ENCODE peak calls at places on chromosomes 4 and X, in four cellular contexts. D, E, G and B are unnamed samples.

GRCh38 chr4:24511371-24512063 is 72.8 kb downstream of the DHX15 start:
- DNase-seq in D (no peak), E (peak; percentile 65), G (no peak), B (no peak)

GRCh38 chr4:142818009-142818408 is 28.1 kb downstream of the INPP4B start:
- DNase-seq in E (no peak), D (no peak), G (no peak), B (no peak)

GRCh38 chrX:15224747-15225146 is 45.1 kb downstream of the ASB9 start:
- DNase-seq in E (no peak), G (no peak), D (no peak), B (no peak)

GRCh38 chr4:7134737-7135388 is 57.5 kb upstream of the SORCS2 start:
- DNase-seq in E (no peak), G (no peak), D (no peak), B (no peak)

GRCh38 chr4:37722000-37722638 is 35.9 kb upstream of the RELL1 start:
- DNase-seq in D (no peak), E (no peak), G (no peak), B (no peak)

GRCh38 chrX:15672886-15673285 is 8.3 kb upstream of the CLTRN start:
- DNase-seq in G (no peak), E (no peak), D (no peak), B (no peak)

GRCh38 chr4:25280210-25280609 is 32.4 kb upstream of the ZCCHC4 start:
- DNase-seq in G (no peak), D (no peak), E (no peak), B (no peak)

GRCh38 chrX:72460715-72461114 is 111.9 kb downstream of the HDAC8 start:
- DNase-seq in G (no peak), D (no peak), E (no peak), B (no peak)

GRCh38 chr4:3872834-3873313 is 106.7 kb downstream of the ADRA2C start:
- DNase-seq in D (no peak), G (no peak), E (peak; percentile 70), B (no peak)

GRCh38 chr4:44928062-44928380 is 201.7 kb upstream of the GNPDA2 start:
- DNase-seq in E (no peak), D (no peak), G (no peak), B (no peak)

GRCh38 chr4:38621004-38621684 is 42.9 kb upstream of the KLF3 start:
- DNase-seq in G (no peak), D (peak; percentile 87), E (no peak), B (no peak)

GRCh38 chr4:77618383-77619241 is 13.0 kb downstream of the CXCL13 start:
- DNase-seq in D (peak; percentile 64), G (peak; percentile 47), E (peak; percentile 93), B (peak; percentile 71)

GRCh38 chr4:16516796-16517413 is 290.6 kb upstream of the TAPT1 start:
- DNase-seq in E (peak; percentile 51), G (no peak), D (no peak), B (no peak)

GRCh38 chr4:40840985-40841571 is 91.3 kb downstream of the NSUN7 start:
- DNase-seq in E (peak; percentile 99), G (peak; percentile 29), D (peak; percentile 78), B (peak; percentile 90)
- H3K4me1 ChIP-seq in E (no peaks in the 10 kb centered on the region), G (no peaks in the 10 kb centered on the region), D (no peaks in the 10 kb centered on the region), B (peaks cover 10% of the 10 kb centered on the region)

DNA sequence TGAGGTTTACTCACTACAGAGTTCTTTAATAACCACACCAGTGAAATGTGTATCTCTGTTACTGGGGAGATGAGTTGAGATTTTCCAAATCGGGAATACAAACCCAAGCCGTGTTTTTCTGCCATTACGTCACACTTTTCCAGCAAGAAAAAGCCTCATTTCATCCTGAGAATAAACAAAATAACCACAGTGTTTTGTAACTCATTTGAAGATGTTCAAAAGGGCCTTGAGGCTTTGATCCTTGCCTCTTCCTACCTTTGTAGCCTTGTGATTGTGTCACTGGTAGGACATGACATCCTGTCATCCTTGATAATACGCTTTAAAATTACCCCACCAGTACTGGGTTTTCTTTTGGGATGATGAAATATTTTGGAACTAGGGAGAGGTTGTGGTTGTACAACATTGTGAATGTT is 2.9 kb downstream of the USP11 start:
- DNase-seq in G (no peak), E (no peak), D (no peak), B (no peak)
- H3K4me1 ChIP-seq in G (peaks cover 19% of the 10 kb centered on the region), E (no peaks in the 10 kb centered on the region), D (peaks cover 22% of the 10 kb centered on the region), B (no peaks in the 10 kb centered on the region)

GRCh38 chr4:186717556-186717955 is 6.1 kb downstream of the FAT1 start:
- DNase-seq in E (no peak), G (no peak), D (no peak), B (no peak)
- H3K4me1 ChIP-seq in E (no peaks in the 10 kb centered on the region), G (no peaks in the 10 kb centered on the region), D (peaks cover 8% of the 10 kb centered on the region), B (no peaks in the 10 kb centered on the region)

GRCh38 chr4:185729300-185729912 is 82.6 kb downstream of the SORBS2 start:
- DNase-seq in D (no peak), E (no peak), G (no peak), B (no peak)

GRCh38 chr4:185728886-185729285 is 83.1 kb downstream of the SORBS2 start:
- DNase-seq in E (no peak), D (no peak), G (no peak), B (no peak)

GRCh38 chr4:185730387-185730786 is 81.6 kb downstream of the SORBS2 start:
- DNase-seq in G (no peak), D (peak; percentile 6), E (no peak), B (peak; percentile 98)

GRCh38 chr4:185734214-185734613 is 77.8 kb downstream of the SORBS2 start:
- DNase-seq in D (no peak), G (no peak), E (no peak), B (peak; percentile 25)

GRCh38 chr4:185730849-185731608 is 81.0 kb downstream of the SORBS2 start:
- DNase-seq in E (no peak), G (no peak), D (no peak), B (peak; percentile 52)
- H3K4me1 ChIP-seq in E (no peaks in the 10 kb centered on the region), G (no peaks in the 10 kb centered on the region), D (no peaks in the 10 kb centered on the region), B (peaks cover 33% of the 10 kb centered on the region)

GRCh38 chr4:148007303-148007702 is 275.4 kb downstream of the ARHGAP10 start:
- DNase-seq in D (peak; percentile 85), G (no peak), E (no peak), B (no peak)
- H3K4me1 ChIP-seq in D (peaks cover 15% of the 10 kb centered on the region), G (no peaks in the 10 kb centered on the region), E (peaks cover 7% of the 10 kb centered on the region), B (no peaks in the 10 kb centered on the region)